ENCODE peak calls at places on chromosomes 5 and 9, in four cellular contexts. L is H9, S is mesendoderm, V is IMR-90. A is an unnamed sample.

GRCh38 chr5:125961150-125961549 is 462.1 kb upstream of the GRAMD2B start:
- DNase-seq in S (no peak), V (no peak), L (no peak), A (no peak)

GRCh38 chr5:91223886-91224285 is 159.2 kb downstream of the ARRDC3 start:
- DNase-seq in L (no peak), V (peak; percentile 9), S (no peak), A (no peak)

GRCh38 chr5:132418876-132419275 is 49.4 kb downstream of the SLC22A5 start:
- DNase-seq in S (no peak), V (no peak), L (no peak), A (no peak)

GRCh38 chr5:1011226-1011631 is 2.6 kb downstream of the NKD2 start:
- DNase-seq in V (no peak), L (peak; percentile 85), S (peak; percentile 79), A (peak; percentile 90)

GRCh38 chr9:136110082-136111061 is 8.3 kb downstream of the TMEM250 start:
- DNase-seq in V (peak; percentile 15), S (peak; percentile 73), L (peak; percentile 66), A (no peak)

GRCh38 chr9:98869078-98869745 is 61.7 kb downstream of the GALNT12 start:
- DNase-seq in L (no peak), V (no peak), S (no peak), A (no peak)

GRCh38 chr5:32713396-32714381 is 2.6 kb downstream of the NPR3 start:
- DNase-seq in V (peak; percentile 57), L (peak; percentile 83), S (peak; percentile 79), A (no peak)

GRCh38 chr5:154543380-154543779 is 65.4 kb upstream of the HAND1 start:
- DNase-seq in L (no peak), S (no peak), V (no peak), A (no peak)

GRCh38 chr9:114824130-114824529 is 18.3 kb upstream of the TNFSF15 start:
- DNase-seq in V (peak; percentile 82), L (no peak), S (no peak), A (no peak)

GRCh38 chr5:45038366-45038987 is 229.7 kb downstream of the MRPS30 start:
- DNase-seq in V (peak; percentile 0), L (no peak), S (peak; percentile 65), A (no peak)

GRCh38 chr5:167296680-167297079 is 994.8 kb upstream of the WWC1 start:
- DNase-seq in L (no peak), S (peak; percentile 68), V (no peak), A (no peak)

GRCh38 chr5:120538149-120538548 is 74.0 kb downstream of the PRR16 start:
- DNase-seq in S (no peak), V (peak; percentile 90), L (no peak), A (no peak)

GRCh38 chr5:151895660-151896040 is 29.0 kb downstream of the GLRA1 start:
- DNase-seq in V (no peak), L (no peak), S (no peak), A (no peak)

GRCh38 chr5:112491257-112491656 is 72.2 kb upstream of the EPB41L4A start:
- DNase-seq in S (peak; percentile 56), L (no peak), V (peak; percentile 1), A (no peak)

GRCh38 chr9:121369595-121370265 is at the start of gene STOM:
- DNase-seq in L (no peak), S (no peak), V (peak; percentile 83), A (no peak)
- H3K56ac ChIP-seq in L (no peak within 1 kb of the TSS), S (peak within 1 kb of the TSS; percentile 86), V (peak within 1 kb of the TSS; percentile 83), A (no peak within 1 kb of the TSS)

GRCh38 chr9:68940620-68941019 is 73.3 kb downstream of the PRKACG start:
- DNase-seq in S (no peak), L (no peak), V (no peak), A (no peak)
- H3K56ac ChIP-seq in S (no peak overlapping the region), L (no peak overlapping the region), V (no peak overlapping the region), A (no peak overlapping the region)

GRCh38 chr5:181166812-181167733 is 19.7 kb downstream of the OR2V2 start:
- DNase-seq in S (no peak), L (no peak), V (no peak), A (no peak)
- H3K56ac ChIP-seq in S (no peak overlapping the region), L (no peak overlapping the region), V (no peak overlapping the region), A (no peak overlapping the region)

GRCh38 chr5:139543423-139543991 is 17.6 kb upstream of the UBE2D2 start:
- DNase-seq in S (peak; percentile 84), V (peak; percentile 5), L (peak; percentile 91), A (no peak)
- H3K56ac ChIP-seq in S (peak overlapping the region; percentile 75), V (no peak overlapping the region), L (no peak overlapping the region), A (no peak overlapping the region)

DNA sequence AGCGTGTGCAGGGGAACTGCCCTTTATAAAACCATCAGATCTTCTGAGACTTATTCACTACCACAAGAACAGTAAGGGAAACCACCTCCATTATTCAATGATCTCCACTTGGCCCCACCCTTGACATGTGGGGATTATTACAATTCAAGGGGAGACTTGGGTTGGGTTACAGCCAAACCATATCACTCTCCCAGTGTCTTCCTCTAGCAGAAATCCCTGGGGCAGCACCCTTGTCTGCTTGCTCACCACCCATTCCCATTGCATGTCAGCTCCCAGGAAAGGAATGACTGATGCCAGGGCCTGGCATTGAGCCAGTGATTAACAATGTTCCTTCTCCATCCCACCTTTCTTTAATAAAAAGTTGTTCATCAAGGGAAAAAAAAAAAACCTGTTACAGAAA is 199.0 kb downstream of the IRX1 start:
- DNase-seq in S (no peak), V (no peak), L (no peak), A (no peak)
- H3K56ac ChIP-seq in S (no peak overlapping the region), V (no peak overlapping the region), L (no peak overlapping the region), A (no peak overlapping the region)

GRCh38 chr5:174339130-174339529 is 293.6 kb downstream of the NSG2 start:
- DNase-seq in V (no peak), L (no peak), S (no peak), A (no peak)

GRCh38 chr5:174343826-174344225 is 298.3 kb downstream of the NSG2 start:
- DNase-seq in S (no peak), L (no peak), V (no peak), A (no peak)

GRCh38 chr5:174344335-174344734 is 298.8 kb downstream of the NSG2 start:
- DNase-seq in S (peak; percentile 52), V (no peak), L (peak; percentile 53), A (no peak)

GRCh38 chr5:174340221-174340620 is 294.7 kb downstream of the NSG2 start:
- DNase-seq in L (no peak), S (no peak), V (peak; percentile 8), A (no peak)

DNA sequence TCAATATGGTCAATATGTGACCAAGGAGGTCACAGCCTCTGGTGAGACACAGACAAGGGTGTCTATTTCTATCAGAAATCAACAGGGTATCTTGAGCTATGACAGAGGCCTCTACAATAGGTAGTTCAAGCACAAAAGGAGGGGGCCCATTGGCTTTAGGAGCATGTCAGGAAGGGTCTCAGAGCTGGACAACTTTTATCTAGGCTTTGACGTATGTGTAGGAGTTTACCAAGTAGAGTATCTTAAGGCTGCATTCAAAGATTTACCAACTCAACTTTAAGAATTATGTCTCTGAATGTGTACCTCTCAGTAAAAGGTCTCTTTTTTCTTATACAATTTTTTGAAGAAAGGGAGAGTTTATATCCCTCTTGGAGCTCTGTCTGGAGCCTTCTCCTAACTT is 297.2 kb downstream of the NSG2 start:
- DNase-seq in L (no peak), V (no peak), S (no peak), A (no peak)
- H3K56ac ChIP-seq in L (no peak overlapping the region), V (no peak overlapping the region), S (no peak overlapping the region), A (no peak overlapping the region)

GRCh38 chr9:131635285-131635684 is 90.0 kb downstream of the PRRT1B start:
- DNase-seq in V (peak; percentile 99), L (peak; percentile 53), S (peak; percentile 90), A (peak; percentile 39)

GRCh38 chr9:131635912-131636311 is 90.6 kb downstream of the PRRT1B start:
- DNase-seq in L (no peak), V (no peak), S (no peak), A (no peak)

GRCh38 chr9:131633491-131634031 is 88.2 kb downstream of the PRRT1B start:
- DNase-seq in V (no peak), L (no peak), S (no peak), A (no peak)

GRCh38 chr9:131639771-131640437 is 94.6 kb downstream of the PRRT1B start:
- DNase-seq in S (no peak), L (no peak), V (no peak), A (no peak)

DNA sequence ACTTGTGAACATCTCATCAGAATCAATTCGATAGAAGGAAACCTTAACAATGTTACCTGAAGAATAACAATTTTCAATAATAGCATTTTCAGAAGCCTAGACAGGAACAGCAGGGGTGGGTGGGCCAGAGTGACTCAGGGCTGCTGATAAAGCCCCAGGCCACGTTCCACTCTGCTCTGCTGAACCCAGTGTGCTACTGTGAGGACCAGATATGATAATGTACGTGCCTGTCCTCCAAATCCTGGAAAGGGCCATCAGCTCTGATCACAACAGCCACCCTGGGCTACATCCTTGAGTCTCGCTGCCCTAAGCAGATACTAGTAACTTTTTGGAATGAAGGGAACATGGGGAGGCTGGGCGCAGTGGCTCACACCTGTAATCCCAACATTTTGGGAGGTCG is 91.3 kb downstream of the PRRT1B start:
- DNase-seq in L (no peak), V (no peak), S (no peak), A (no peak)
- H3K56ac ChIP-seq in L (no peak overlapping the region), V (no peak overlapping the region), S (no peak overlapping the region), A (no peak overlapping the region)

GRCh38 chr5:105032917-105033316 is 1470.3 kb upstream of the NUDT12 start:
- DNase-seq in L (no peak), V (no peak), S (no peak), A (no peak)
- H3K56ac ChIP-seq in L (no peak overlapping the region), V (no peak overlapping the region), S (no peak overlapping the region), A (no peak overlapping the region)

GRCh38 chr5:131110256-131110594 is 54.8 kb downstream of the HINT1 start:
- DNase-seq in S (no peak), L (no peak), V (no peak), A (no peak)
- H3K56ac ChIP-seq in S (no peak overlapping the region), L (no peak overlapping the region), V (no peak overlapping the region), A (no peak overlapping the region)

GRCh38 chr5:72074238-72074637 is 33.0 kb upstream of the MAP1B start:
- DNase-seq in V (no peak), S (no peak), L (no peak), A (no peak)

GRCh38 chr5:72071906-72072305 is 35.4 kb upstream of the MAP1B start:
- DNase-seq in L (no peak), V (no peak), S (no peak), A (no peak)

GRCh38 chr5:72079288-72079687 is 28.0 kb upstream of the MAP1B start:
- DNase-seq in L (peak; percentile 83), V (no peak), S (peak; percentile 88), A (peak; percentile 58)

GRCh38 chr5:72077390-72077789 is 29.9 kb upstream of the MAP1B start:
- DNase-seq in S (no peak), V (no peak), L (no peak), A (no peak)

GRCh38 chr5:72076901-72077300 is 30.4 kb upstream of the MAP1B start:
- DNase-seq in S (no peak), V (no peak), L (no peak), A (no peak)
- H3K56ac ChIP-seq in S (no peak overlapping the region), V (no peak overlapping the region), L (no peak overlapping the region), A (no peak overlapping the region)

A was measured in H1.